ENCODE peak calls at places on chromosomes 1 and 21, in eight cellular contexts. F, W, O, N, Q, T, M and X are unnamed samples.

GRCh38 chr1:40712997-40713396 is 21.5 kb downstream of the NFYC start:
- DNase-seq in F (peak), W (no peak), O (no peak), N (no peak), Q (no peak), T (peak), M (no peak), X (peak)

GRCh38 chr1:3051270-3052268 is 17.4 kb upstream of the PRDM16 start:
- DNase-seq in F (no peak), W (no peak), O (no peak), N (no peak), Q (no peak), T (no peak), M (no peak), X (no peak)

GRCh38 chr21:42190492-42190875 is 28.5 kb upstream of the ABCG1 start:
- DNase-seq in F (peak), W (no peak), O (no peak), N (no peak), Q (no peak), T (no peak), M (no peak), X (no peak)

GRCh38 chr21:46291561-46291960 is 5.4 kb downstream of the YBEY start:
- DNase-seq in F (no peak), W (no peak), O (no peak), N (no peak), Q (no peak), T (no peak), M (no peak), X (no peak)

GRCh38 chr21:41711416-41712023 is 55.3 kb downstream of the RIPK4 start:
- DNase-seq in F (no peak), W (no peak), O (no peak), N (no peak), Q (no peak), T (no peak), M (no peak), X (no peak)

GRCh38 chr1:1361982-1362423 is 3.6 kb upstream of the MXRA8 start:
- DNase-seq in F (no peak), W (no peak), O (no peak), N (no peak), Q (no peak), T (no peak), M (no peak), X (no peak)

GRCh38 chr1:205274041-205274691 is 46.4 kb downstream of the TMCC2 start:
- DNase-seq in F (no peak), W (no peak), O (no peak), N (no peak), Q (no peak), T (no peak), M (no peak), X (peak)

GRCh38 chr1:113875714-113876113 is 4.2 kb upstream of the PTPN22 start:
- DNase-seq in F (peak), W (no peak), O (no peak), N (no peak), Q (no peak), T (no peak), M (no peak), X (no peak)

GRCh38 chr1:223180803-223181321 is 37.8 kb upstream of the TLR5 start:
- DNase-seq in F (peak), W (no peak), O (peak), N (no peak), Q (no peak), T (peak), M (no peak), X (no peak)

GRCh38 chr21:22795644-22796043 is 1797.4 kb downstream of the NCAM2 start:
- DNase-seq in F (no peak), W (no peak), O (no peak), N (no peak), Q (no peak), T (peak), M (no peak), X (no peak)

GRCh38 chr21:14480601-14481000 is 65.5 kb downstream of the SAMSN1 start:
- DNase-seq in F (peak), W (no peak), O (no peak), N (no peak), Q (no peak), T (peak), M (no peak), X (no peak)

GRCh38 chr1:25356848-25357247 is 18.7 kb downstream of the TMEM50A start:
- DNase-seq in F (no peak), W (no peak), O (no peak), N (no peak), Q (no peak), T (no peak), M (no peak), X (no peak)

GRCh38 chr21:41048636-41049035 is 119.3 kb upstream of the BACE2 start:
- DNase-seq in F (no peak), W (no peak), O (no peak), N (no peak), Q (no peak), T (no peak), M (no peak), X (no peak)

GRCh38 chr1:174743654-174744561 is 255.8 kb upstream of the CACYBP start:
- DNase-seq in F (peak), W (no peak), O (peak), N (no peak), Q (no peak), T (peak), M (no peak), X (no peak)

GRCh38 chr1:65002508-65003315 is 36.4 kb upstream of the JAK1 start:
- DNase-seq in F (peak), W (no peak), O (peak), N (peak), Q (peak), T (peak), M (peak), X (peak)

GRCh38 chr1:36306210-36306901 is at the start of gene SH3D21:
- DNase-seq in F (no peak), W (no peak), O (peak), N (peak), Q (no peak), T (peak), M (no peak), X (peak)